ENCODE peak calls at places on chromosomes 11 and 22, in six cellular contexts. One of them, this sample, is unnamed.

GRCh38 chr11:100970273-100971164 is 159.1 kb downstream of the PGR start:
- DNase-seq in thoracic aorta: no peak
- DNase-seq in hepatocyte: no peak
- DNase-seq in Peyer's patch: no peak
- DNase-seq in kidney: no peak
- DNase-seq in GM20000: no peak
- DNase-seq in this sample: no peak

GRCh38 chr11:1077417-1078119 is 2.9 kb downstream of the MUC2 start:
- DNase-seq in thoracic aorta: no peak
- DNase-seq in hepatocyte: no peak
- DNase-seq in Peyer's patch: peak; percentile 50
- DNase-seq in kidney: peak; percentile 48
- DNase-seq in GM20000: no peak
- DNase-seq in this sample: no peak

GRCh38 chr11:32056445-32056844 is 34.4 kb upstream of the RCN1 start:
- DNase-seq in thoracic aorta: no peak
- DNase-seq in hepatocyte: no peak
- DNase-seq in Peyer's patch: no peak
- DNase-seq in kidney: no peak
- DNase-seq in GM20000: no peak
- DNase-seq in this sample: peak; percentile 50

GRCh38 chr22:38032681-38033521 is 24.3 kb upstream of the PICK1 start:
- DNase-seq in thoracic aorta: no peak
- DNase-seq in hepatocyte: peak; percentile 45
- DNase-seq in Peyer's patch: no peak
- DNase-seq in kidney: no peak
- DNase-seq in GM20000: no peak
- DNase-seq in this sample: peak; percentile 78

GRCh38 chr11:119222308-119222707 is 16.2 kb downstream of the CBL start:
- DNase-seq in thoracic aorta: no peak
- DNase-seq in hepatocyte: peak; percentile 32
- DNase-seq in Peyer's patch: no peak
- DNase-seq in kidney: no peak
- DNase-seq in GM20000: no peak
- DNase-seq in this sample: peak; percentile 58

GRCh38 chr11:71934213-71934612 is 5.4 kb downstream of the RNF121 start:
- DNase-seq in thoracic aorta: no peak
- DNase-seq in hepatocyte: no peak
- DNase-seq in Peyer's patch: no peak
- DNase-seq in kidney: no peak
- DNase-seq in GM20000: no peak
- DNase-seq in this sample: no peak

GRCh38 chr11:85965202-85965601 is 103.7 kb downstream of the PICALM start:
- DNase-seq in thoracic aorta: no peak
- DNase-seq in hepatocyte: no peak
- DNase-seq in Peyer's patch: no peak
- DNase-seq in kidney: no peak
- DNase-seq in GM20000: no peak
- DNase-seq in this sample: no peak

GRCh38 chr11:74466916-74467885 is at the start of gene KCNE3:
- DNase-seq in thoracic aorta: no peak
- DNase-seq in hepatocyte: peak; percentile 56
- DNase-seq in Peyer's patch: peak; percentile 83
- DNase-seq in kidney: peak; percentile 86
- DNase-seq in GM20000: no peak
- DNase-seq in this sample: peak; percentile 48

GRCh38 chr22:41001722-41002122 is 50.5 kb downstream of the RBX1 start:
- DNase-seq in thoracic aorta: no peak
- DNase-seq in hepatocyte: peak; percentile 73
- DNase-seq in Peyer's patch: no peak
- DNase-seq in kidney: no peak
- DNase-seq in GM20000: no peak
- DNase-seq in this sample: peak; percentile 16

GRCh38 chr22:29079218-29079901 is 6.5 kb downstream of the KREMEN1 start:
- DNase-seq in thoracic aorta: no peak
- DNase-seq in hepatocyte: peak; percentile 37
- DNase-seq in Peyer's patch: no peak
- DNase-seq in kidney: no peak
- DNase-seq in GM20000: no peak
- DNase-seq in this sample: peak; percentile 36

GRCh38 chr11:68038718-68039525 is at the start of gene TCIRG1:
- DNase-seq in thoracic aorta: no peak
- DNase-seq in hepatocyte: peak; percentile 88
- DNase-seq in Peyer's patch: peak; percentile 93
- DNase-seq in kidney: peak; percentile 95
- DNase-seq in GM20000: peak; percentile 93
- DNase-seq in this sample: peak; percentile 76

GRCh38 chr11:27282141-27282590 is 80.8 kb downstream of the CCDC34 start:
- DNase-seq in thoracic aorta: peak; percentile 26
- DNase-seq in hepatocyte: no peak
- DNase-seq in Peyer's patch: no peak
- DNase-seq in kidney: peak; percentile 82
- DNase-seq in GM20000: no peak
- DNase-seq in this sample: peak; percentile 99

GRCh38 chr11:67564230-67564629 is 19.4 kb upstream of the GSTP1 start:
- DNase-seq in thoracic aorta: no peak
- DNase-seq in hepatocyte: no peak
- DNase-seq in Peyer's patch: no peak
- DNase-seq in kidney: no peak
- DNase-seq in GM20000: no peak
- DNase-seq in this sample: peak; percentile 24

GRCh38 chr11:78926633-78927347 is 352.1 kb upstream of the NARS2 start:
- DNase-seq in thoracic aorta: no peak
- DNase-seq in hepatocyte: no peak
- DNase-seq in Peyer's patch: no peak
- DNase-seq in kidney: no peak
- DNase-seq in GM20000: no peak
- DNase-seq in this sample: no peak

GRCh38 chr11:122720482-122720881 is 65.0 kb downstream of the UBASH3B start:
- DNase-seq in thoracic aorta: no peak
- DNase-seq in hepatocyte: no peak
- DNase-seq in Peyer's patch: no peak
- DNase-seq in kidney: no peak
- DNase-seq in GM20000: no peak
- DNase-seq in this sample: no peak

GRCh38 chr11:35621620-35622019 is 3.4 kb downstream of the FJX1 start:
- DNase-seq in thoracic aorta: no peak
- DNase-seq in hepatocyte: no peak
- DNase-seq in Peyer's patch: no peak
- DNase-seq in kidney: no peak
- DNase-seq in GM20000: no peak
- DNase-seq in this sample: peak; percentile 25

GRCh38 chr11:67345949-67346819 is 7.2 kb downstream of the POLD4 start:
- DNase-seq in thoracic aorta: no peak
- DNase-seq in hepatocyte: peak; percentile 78
- DNase-seq in Peyer's patch: no peak
- DNase-seq in kidney: no peak
- DNase-seq in GM20000: peak; percentile 27
- DNase-seq in this sample: peak; percentile 60

GRCh38 chr11:114197799-114198500 is 98.2 kb upstream of the NNMT start:
- DNase-seq in thoracic aorta: peak; percentile 61
- DNase-seq in hepatocyte: peak; percentile 75
- DNase-seq in Peyer's patch: no peak
- DNase-seq in kidney: peak; percentile 87
- DNase-seq in GM20000: no peak
- DNase-seq in this sample: peak; percentile 99
- TF ChIP-seq CTCF in thoracic aorta: peak; percentile 19
- TF ChIP-seq CTCF in hepatocyte: no peak
- TF ChIP-seq CTCF in Peyer's patch: no peak
- TF ChIP-seq CTCF in kidney: no peak
- TF ChIP-seq CTCF in GM20000: no peak
- TF ChIP-seq CTCF in this sample: no peak

GRCh38 chr11:61652135-61652534 is 28.1 kb upstream of the DAGLA start:
- DNase-seq in thoracic aorta: no peak
- DNase-seq in hepatocyte: no peak
- DNase-seq in Peyer's patch: no peak
- DNase-seq in kidney: no peak
- DNase-seq in GM20000: no peak
- DNase-seq in this sample: no peak
- TF ChIP-seq CTCF in thoracic aorta: no peak
- TF ChIP-seq CTCF in hepatocyte: no peak
- TF ChIP-seq CTCF in Peyer's patch: no peak
- TF ChIP-seq CTCF in kidney: no peak
- TF ChIP-seq CTCF in GM20000: no peak
- TF ChIP-seq CTCF in this sample: no peak

GRCh38 chr22:21727768-21728167 is 7.8 kb downstream of the YPEL1 start:
- DNase-seq in thoracic aorta: no peak
- DNase-seq in hepatocyte: no peak
- DNase-seq in Peyer's patch: no peak
- DNase-seq in kidney: no peak
- DNase-seq in GM20000: no peak
- DNase-seq in this sample: no peak

GRCh38 chr22:21725956-21726649 is 9.5 kb downstream of the YPEL1 start:
- DNase-seq in thoracic aorta: no peak
- DNase-seq in hepatocyte: no peak
- DNase-seq in Peyer's patch: no peak
- DNase-seq in kidney: no peak
- DNase-seq in GM20000: no peak
- DNase-seq in this sample: no peak

GRCh38 chr22:21727159-21727558 is 8.4 kb downstream of the YPEL1 start:
- DNase-seq in thoracic aorta: no peak
- DNase-seq in hepatocyte: no peak
- DNase-seq in Peyer's patch: no peak
- DNase-seq in kidney: no peak
- DNase-seq in GM20000: no peak
- DNase-seq in this sample: no peak

GRCh38 chr22:21728270-21728669 is 7.3 kb downstream of the YPEL1 start:
- DNase-seq in thoracic aorta: no peak
- DNase-seq in hepatocyte: no peak
- DNase-seq in Peyer's patch: no peak
- DNase-seq in kidney: no peak
- DNase-seq in GM20000: no peak
- DNase-seq in this sample: no peak

GRCh38 chr22:21726650-21727049 is 8.9 kb downstream of the YPEL1 start:
- DNase-seq in thoracic aorta: no peak
- DNase-seq in hepatocyte: peak; percentile 51
- DNase-seq in Peyer's patch: no peak
- DNase-seq in kidney: no peak
- DNase-seq in GM20000: peak; percentile 66
- DNase-seq in this sample: no peak
- TF ChIP-seq CTCF in thoracic aorta: no peak
- TF ChIP-seq CTCF in hepatocyte: peak; percentile 27
- TF ChIP-seq CTCF in Peyer's patch: peak; percentile 22
- TF ChIP-seq CTCF in kidney: peak; percentile 14
- TF ChIP-seq CTCF in GM20000: peak; percentile 48
- TF ChIP-seq CTCF in this sample: peak; percentile 36

DNA sequence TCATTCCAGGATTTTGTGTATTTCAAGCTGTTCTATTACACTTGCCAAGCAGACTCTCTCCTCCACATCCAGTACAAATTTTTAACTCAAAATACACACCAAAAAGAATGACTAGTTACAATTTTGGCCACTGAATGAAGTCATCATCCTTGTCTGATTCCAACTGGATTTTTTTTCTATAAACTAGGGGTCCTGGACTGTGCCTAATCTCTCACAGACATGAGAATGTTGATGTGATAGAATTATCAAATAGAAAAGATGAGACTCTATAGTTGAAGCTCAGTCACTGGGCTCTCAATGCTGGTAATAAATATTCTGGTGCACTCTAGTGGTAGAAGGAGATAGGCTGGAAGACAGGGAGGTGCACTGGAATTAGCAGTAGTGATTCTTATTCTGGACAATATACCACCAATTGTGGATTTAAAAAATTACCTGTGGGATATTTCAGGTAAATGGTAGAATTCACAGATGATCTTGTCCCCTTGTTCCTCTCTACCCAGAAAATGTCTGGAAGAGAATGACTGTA is 85.7 kb downstream of the FANCF start:
- DNase-seq in thoracic aorta: no peak
- DNase-seq in hepatocyte: peak; percentile 59
- DNase-seq in Peyer's patch: no peak
- DNase-seq in kidney: no peak
- DNase-seq in GM20000: no peak
- DNase-seq in this sample: peak; percentile 22
- TF ChIP-seq CTCF in thoracic aorta: no peak
- TF ChIP-seq CTCF in hepatocyte: peak; percentile 77
- TF ChIP-seq CTCF in Peyer's patch: no peak
- TF ChIP-seq CTCF in kidney: peak; percentile 19
- TF ChIP-seq CTCF in GM20000: no peak
- TF ChIP-seq CTCF in this sample: peak; percentile 54

DNA sequence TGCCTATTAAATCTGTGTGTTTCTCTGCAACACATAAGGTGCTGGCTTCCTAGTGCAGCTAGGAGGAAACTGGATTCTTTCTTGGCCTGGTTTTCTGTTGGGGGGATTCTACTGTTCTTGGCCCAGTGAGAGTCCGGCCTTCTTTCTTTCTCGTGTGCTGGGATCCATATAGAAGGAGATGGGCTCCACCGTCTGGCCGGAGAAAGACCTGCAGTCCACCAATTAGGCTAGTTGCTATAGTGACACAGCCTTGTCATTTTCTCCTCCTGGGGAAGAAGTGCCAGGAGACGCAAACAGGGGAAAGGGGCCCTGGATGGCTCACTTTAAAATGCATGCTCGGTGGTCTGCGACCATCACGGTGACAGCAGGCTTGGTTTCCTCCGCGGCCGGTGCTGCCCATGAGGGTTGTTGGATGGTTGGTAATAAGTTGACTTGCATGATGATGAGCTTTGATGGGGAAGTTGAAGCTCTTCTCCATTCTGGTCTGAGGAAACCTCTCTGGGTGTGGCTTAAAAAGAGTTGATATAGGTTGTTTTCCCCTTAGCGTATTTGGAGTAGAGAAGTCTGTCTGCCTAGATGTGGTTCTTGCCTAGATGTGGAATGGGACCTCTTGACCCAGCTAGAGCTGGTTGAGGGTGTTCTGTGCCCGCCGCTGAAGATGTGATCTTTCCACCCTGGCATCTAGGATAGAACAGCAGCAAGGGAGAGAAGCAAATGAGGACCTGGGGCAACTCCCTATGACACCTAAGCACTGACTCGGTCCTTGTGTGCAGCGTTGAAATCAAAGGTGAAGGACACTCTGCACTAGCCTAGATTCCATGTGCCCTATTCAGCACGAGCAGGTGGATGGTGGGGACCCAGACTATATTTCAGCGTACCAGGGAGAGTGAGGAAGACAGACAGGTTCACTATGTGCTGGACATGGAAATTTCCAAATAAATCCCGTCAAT is 1335.0 kb downstream of the BRD1 start:
- DNase-seq in thoracic aorta: no peak
- DNase-seq in hepatocyte: peak; percentile 88
- DNase-seq in Peyer's patch: peak; percentile 60
- DNase-seq in kidney: peak; percentile 80
- DNase-seq in GM20000: peak; percentile 89
- DNase-seq in this sample: peak; percentile 67
- TF ChIP-seq CTCF in thoracic aorta: peak; percentile 47
- TF ChIP-seq CTCF in hepatocyte: peak; percentile 92
- TF ChIP-seq CTCF in Peyer's patch: peak; percentile 69
- TF ChIP-seq CTCF in kidney: peak; percentile 66
- TF ChIP-seq CTCF in GM20000: peak; percentile 71
- TF ChIP-seq CTCF in this sample: peak; percentile 84

This sample was measured in astrocyte of the spinal cord.